ENCODE peak calls at places on chromosomes 3 and 15, in four cellular contexts. N, E, R and P are unnamed samples.

GRCh38 chr3:17359911-17360310 is 382.5 kb downstream of the TBC1D5 start:
- DNase-seq in N (no peak), E (no peak), R (no peak), P (no peak)

GRCh38 chr15:63491979-63492378 is 12.4 kb upstream of the USP3 start:
- DNase-seq in E (no peak), N (no peak), R (no peak), P (no peak)

GRCh38 chr3:105899528-105899927 is 30.7 kb upstream of the CBLB start:
- DNase-seq in N (no peak), E (no peak), R (no peak), P (no peak)

GRCh38 chr3:52456169-52456799 is 880 bp downstream of the NISCH start:
- DNase-seq in N (peak), E (no peak), R (peak), P (no peak)

GRCh38 chr3:28924744-28925360 is 356.0 kb upstream of the RBMS3 start:
- DNase-seq in R (no peak), N (no peak), E (no peak), P (no peak)

GRCh38 chr3:153003860-153004259 is 158.2 kb upstream of the RAP2B start:
- DNase-seq in N (no peak), R (no peak), E (no peak), P (no peak)

GRCh38 chr3:11510001-11510760 is 133.5 kb downstream of the VGLL4 start:
- DNase-seq in N (peak), R (peak), E (no peak), P (no peak)

GRCh38 chr3:128969993-128970740 is 23.7 kb downstream of the CFAP92 start:
- DNase-seq in E (peak), R (peak), N (peak), P (peak)

GRCh38 chr15:51829360-51830278 is at the start of gene TMOD3:
- DNase-seq in N (peak), E (peak), R (peak), P (peak)

GRCh38 chr15:78103406-78104118 is 11.2 kb downstream of the SH2D7 start:
- DNase-seq in R (no peak), E (no peak), N (no peak), P (no peak)

GRCh38 chr3:151926956-151927355 is 53.5 kb downstream of the SUCNR1 start:
- DNase-seq in N (no peak), E (no peak), R (no peak), P (no peak)

GRCh38 chr3:124800511-124801374 is 70.5 kb downstream of the UMPS start:
- DNase-seq in N (peak), R (no peak), E (no peak), P (no peak)

GRCh38 chr3:10515396-10515795 is 10.0 kb upstream of the ATP2B2 start:
- DNase-seq in E (no peak), R (no peak), N (no peak), P (no peak)

GRCh38 chr15:92001307-92001706 is 147.8 kb downstream of the SLCO3A1 start:
- DNase-seq in R (no peak), N (no peak), E (no peak), P (no peak)

GRCh38 chr3:127426444-127427168 is 138.8 kb upstream of the PRR20G start:
- DNase-seq in E (no peak), N (no peak), R (peak), P (no peak)

GRCh38 chr3:44355634-44356033 is 17.1 kb downstream of the TCAIM start:
- DNase-seq in E (peak), N (peak), R (no peak), P (no peak)

GRCh38 chr3:128405554-128406277 is 61.0 kb downstream of the DNAJB8 start:
- DNase-seq in E (no peak), N (no peak), R (no peak), P (no peak)

GRCh38 chr3:98602078-98602678 is 8.8 kb upstream of the CPOX start:
- DNase-seq in N (peak), R (no peak), E (peak), P (peak)

GRCh38 chr3:68973635-68974034 is 39.8 kb downstream of the EOGT start:
- DNase-seq in R (no peak), E (no peak), N (peak), P (no peak)

GRCh38 chr3:75329713-75330112 is 334.4 kb upstream of the FRG2C start:
- DNase-seq in E (no peak), N (no peak), R (no peak), P (no peak)

GRCh38 chr3:150292891-150293290 is 115.2 kb upstream of the TSC22D2 start:
- DNase-seq in N (no peak), E (no peak), R (no peak), P (no peak)

DNA sequence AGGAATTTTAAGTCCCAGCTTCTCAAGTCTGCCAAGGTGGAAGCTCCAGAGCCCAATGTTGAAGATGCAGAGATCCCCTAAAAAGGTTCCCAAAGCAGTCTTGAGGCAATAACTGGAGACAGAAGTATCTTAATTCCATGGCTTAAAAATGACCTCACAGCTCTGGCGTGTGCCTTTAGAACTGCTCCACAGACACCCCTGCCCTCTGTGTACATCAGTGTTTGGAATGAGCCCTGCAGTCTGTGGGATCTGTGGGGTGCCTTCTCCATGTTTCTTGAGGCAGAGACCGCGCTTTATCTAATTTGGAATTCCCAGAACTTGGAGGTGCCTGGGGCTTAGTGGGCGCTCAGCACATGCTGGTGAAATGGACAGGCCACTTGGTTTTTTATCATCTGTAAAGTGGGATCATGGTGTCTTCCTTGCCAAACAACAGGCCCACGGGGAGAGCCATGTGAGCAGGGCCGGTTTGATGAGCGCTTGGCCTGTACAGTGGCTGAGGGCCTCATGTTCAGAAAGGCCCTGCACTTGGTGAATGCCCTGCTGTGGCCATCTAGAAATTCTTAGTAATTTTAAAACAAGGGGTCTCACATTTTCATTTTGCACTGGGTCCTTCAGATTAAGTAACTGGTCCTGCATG is 7.1 kb downstream of the ITGA11 start:
- DNase-seq in R (no peak), E (no peak), N (no peak), P (no peak)
- TF ChIP-seq RAD21 in R (no peak), E (no peak), N (no peak), P (no peak)

DNA sequence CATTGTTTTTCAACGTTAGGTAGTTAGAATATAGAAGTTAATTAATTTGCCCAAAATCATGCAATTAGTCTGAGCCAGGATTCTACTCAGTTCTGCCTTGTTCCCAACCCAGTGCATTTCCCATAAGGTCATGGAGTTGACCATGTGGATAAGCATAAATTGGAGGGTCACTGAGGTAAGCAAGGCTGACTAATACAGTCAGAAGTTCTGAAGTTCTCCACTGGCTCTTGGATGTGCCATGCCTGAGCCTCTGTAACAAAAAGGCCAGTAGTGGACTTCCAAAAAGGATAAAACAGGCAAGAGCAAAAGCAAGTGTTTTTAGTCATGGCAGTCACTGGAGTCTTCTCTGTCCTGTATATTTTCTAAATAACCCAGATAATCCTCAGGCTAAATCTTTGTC is 124.4 kb upstream of the PHLDB2 start:
- DNase-seq in E (no peak), N (no peak), R (no peak), P (no peak)
- H3K9ac ChIP-seq in E (peak), N (no peak), R (no peak), P (peak)

DNA sequence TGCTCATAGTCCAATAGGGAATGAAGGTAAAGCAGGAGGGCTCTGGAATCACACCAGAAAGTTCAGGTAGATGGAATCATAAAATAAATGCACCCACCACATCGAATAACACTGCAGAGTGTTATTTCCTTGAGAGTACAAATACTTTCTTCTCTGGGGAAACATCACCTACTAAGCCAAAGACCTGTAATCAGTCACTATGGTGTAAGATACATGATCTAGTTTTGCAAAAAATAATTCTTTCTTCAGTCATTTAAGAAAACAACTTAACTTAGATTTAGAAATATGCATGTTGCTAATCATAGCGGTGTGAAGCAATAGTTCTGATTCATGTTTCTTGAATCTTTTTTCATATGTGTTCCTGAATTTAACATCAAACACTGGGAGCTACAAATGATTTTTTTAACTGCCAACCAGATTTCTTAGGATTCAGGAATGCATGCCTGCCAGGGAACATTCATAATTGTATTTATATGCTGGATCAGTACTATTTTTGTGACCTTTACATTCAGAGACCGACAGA is 40.2 kb upstream of the MEIS2 start:
- DNase-seq in E (no peak), R (no peak), N (no peak), P (no peak)
- TF ChIP-seq FOSL1 in E (no peak), R (no peak), N (no peak), P (no peak)

GRCh38 chr15:47185222-47185800 is 532.0 kb upstream of the SEMA6D start:
- DNase-seq in E (no peak), N (no peak), R (no peak), P (no peak)
- TF ChIP-seq RAD21 in E (no peak), N (no peak), R (no peak), P (no peak)

GRCh38 chr3:18422972-18423371 is 2.2 kb downstream of the SATB1 start:
- DNase-seq in N (no peak), E (no peak), R (no peak), P (no peak)
- H3K9ac ChIP-seq in N (no peak), E (no peak), R (no peak), P (no peak)

GRCh38 chr3:114518409-114518808 is 224.6 kb downstream of the TIGIT start:
- DNase-seq in N (no peak), E (no peak), R (no peak), P (no peak)

GRCh38 chr3:114525278-114525677 is 231.4 kb downstream of the TIGIT start:
- DNase-seq in N (no peak), E (no peak), R (no peak), P (no peak)

DNA sequence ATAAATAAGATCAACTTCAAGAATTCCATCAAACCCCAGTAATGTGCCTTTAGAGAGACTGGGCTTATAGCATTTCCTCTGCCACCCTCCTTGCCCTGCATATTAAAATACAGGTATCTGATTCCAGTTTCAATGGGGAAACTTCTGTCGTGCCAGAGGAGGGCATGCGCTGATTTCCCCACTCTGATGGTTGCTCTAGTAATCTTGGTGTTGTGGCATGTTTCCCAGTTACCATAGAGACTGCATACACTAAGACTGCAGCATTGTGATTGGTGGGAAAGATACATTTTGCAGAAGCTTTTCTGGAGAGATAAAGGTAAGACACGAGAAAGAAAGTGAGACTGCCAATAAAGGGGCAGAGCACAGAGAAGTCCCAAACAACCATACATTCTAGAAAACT is 225.6 kb downstream of the TIGIT start:
- DNase-seq in N (no peak), E (no peak), R (no peak), P (no peak)
- TF ChIP-seq FOSL1 in N (no peak), E (no peak), R (no peak), P (no peak)

DNA sequence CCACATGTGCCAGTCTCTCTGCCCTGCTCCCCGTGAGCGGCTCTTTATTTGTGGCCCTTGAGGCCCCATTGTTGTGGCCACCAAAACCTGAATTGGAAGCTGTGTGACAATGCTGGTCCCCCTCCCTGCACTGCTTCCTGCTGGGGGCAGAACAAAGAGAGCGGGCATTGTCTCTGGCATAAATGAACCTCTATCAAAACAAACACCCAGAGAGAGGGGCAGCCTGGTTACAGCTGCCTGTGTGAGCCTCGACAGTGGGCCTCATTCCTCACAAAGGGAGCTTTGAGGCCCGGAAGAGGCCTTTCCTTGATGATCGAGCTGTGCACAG is 152.9 kb downstream of the IGF1R start:
- DNase-seq in E (no peak), N (no peak), R (no peak), P (no peak)
- TF ChIP-seq RAD21 in E (no peak), N (no peak), R (peak), P (no peak)